ENCODE peak calls at places on chromosomes 6 and 20, in eight cellular contexts. E is fibroblast of pulmonary artery; S is ELF-1; Y is tibial artery; K is stimulated activated CD8-positive, alpha-beta memory T cell treated with anti-CD3 and anti-CD28 coated beads, Interleukin-4, amount 100 ng/mL, for 24 hours; Q is A549; W is kidney epithelial cell; V is NCI-H748 treated with DMSO at 0.1 percent for 48 hours. H is an unnamed sample.

GRCh38 chr6:104943781-104944180 is 13.1 kb upstream of the LIN28B start:
- DNase-seq in E (peak), V (no peak), Y (no peak), W (no peak), K (no peak), S (no peak), Q (no peak), H (no peak)

GRCh38 chr6:85192596-85192995 is 257.3 kb upstream of the NT5E start:
- DNase-seq in W (no peak), Y (no peak), E (no peak), V (no peak), Q (no peak), K (no peak), S (no peak), H (no peak)

GRCh38 chr6:36649721-36650484 is 28.6 kb upstream of the CDKN1A start:
- DNase-seq in E (no peak), Y (no peak), Q (no peak), W (no peak), V (no peak), K (no peak), S (no peak), H (no peak)

GRCh38 chr6:84119277-84119676 is 85.7 kb downstream of the MRAP2 start:
- DNase-seq in Y (no peak), K (no peak), E (peak), Q (no peak), S (no peak), W (no peak), V (no peak), H (no peak)

GRCh38 chr20:53529658-53530057 is 64.0 kb downstream of the ZNF217 start:
- DNase-seq in S (no peak), W (no peak), V (no peak), Y (no peak), Q (no peak), K (no peak), E (no peak), H (no peak)

GRCh38 chr6:121597654-121598053 is 162.2 kb downstream of the GJA1 start:
- DNase-seq in V (no peak), W (no peak), S (no peak), K (no peak), E (peak), Y (no peak), Q (no peak), H (no peak)

GRCh38 chr6:5832621-5833107 is 174.1 kb downstream of the NRN1 start:
- DNase-seq in K (no peak), W (no peak), E (no peak), Q (no peak), Y (no peak), V (no peak), S (no peak), H (no peak)

GRCh38 chr20:47805951-47806350 is 20.7 kb upstream of the SULF2 start:
- DNase-seq in V (no peak), S (no peak), Y (peak), K (no peak), E (no peak), Q (no peak), W (no peak), H (no peak)